ENCODE peak calls at places on chromosome 20, in five cellular contexts. H is uterus, B is heart left ventricle, Y is AG04449, E is retinal pigment epithelial cell. K is an unnamed sample.

GRCh38 chr20:44034965-44035635 is 120.4 kb downstream of the TOX2 start:
- DNase-seq in H (no peak), B (no peak), Y (no peak), E (no peak), K (no peak)

GRCh38 chr20:61494763-61495595 is 242.9 kb downstream of the CDH4 start:
- DNase-seq in H (no peak), B (no peak), Y (no peak), E (no peak), K (no peak)

GRCh38 chr20:50303573-50304500 is 113.2 kb downstream of the CEBPB start:
- DNase-seq in H (peak), B (peak), Y (no peak), E (no peak), K (no peak)

GRCh38 chr20:21513881-21514540 is at the start of gene NKX2-2:
- DNase-seq in H (no peak), B (no peak), Y (no peak), E (no peak), K (no peak)

GRCh38 chr20:48502016-48502415 is 325.8 kb downstream of the PREX1 start:
- DNase-seq in H (no peak), B (no peak), Y (no peak), E (no peak), K (no peak)

GRCh38 chr20:16580127-16580526 is 6.9 kb upstream of the KIF16B start:
- DNase-seq in H (no peak), B (peak), Y (peak), E (peak), K (peak)

GRCh38 chr20:40741507-40742106 is 52.6 kb upstream of the MAFB start:
- DNase-seq in H (no peak), B (peak), Y (no peak), E (no peak), K (no peak)

GRCh38 chr20:53157443-53158408 is 185.6 kb downstream of the TSHZ2 start:
- DNase-seq in H (no peak), B (peak), Y (no peak), E (no peak), K (no peak)

GRCh38 chr20:38975539-38976120 is 13.5 kb downstream of the DHX35 start:
- DNase-seq in H (no peak), B (no peak), Y (no peak), E (no peak), K (no peak)

GRCh38 chr20:36573798-36574277 is 441 bp downstream of the TGIF2 start:
- DNase-seq in H (peak), B (peak), Y (no peak), E (no peak), K (no peak)

GRCh38 chr20:49385471-49385870 is 97.0 kb downstream of the KCNB1 start:
- DNase-seq in H (no peak), B (no peak), Y (no peak), E (no peak), K (no peak)

GRCh38 chr20:8633366-8633765 is 435.5 kb upstream of the PLCB4 start:
- DNase-seq in H (no peak), B (no peak), Y (no peak), E (no peak), K (no peak)

GRCh38 chr20:62496525-62497218 is 20.9 kb upstream of the GATA5 start:
- DNase-seq in H (no peak), B (no peak), Y (no peak), E (no peak), K (no peak)

GRCh38 chr20:41418739-41419293 is 52.2 kb upstream of the EMILIN3 start:
- DNase-seq in H (no peak), B (peak), Y (no peak), E (no peak), K (no peak)

GRCh38 chr20:51584116-51584515 is 41.6 kb upstream of the NFATC2 start:
- DNase-seq in H (no peak), B (no peak), Y (no peak), E (no peak), K (no peak)

DNA sequence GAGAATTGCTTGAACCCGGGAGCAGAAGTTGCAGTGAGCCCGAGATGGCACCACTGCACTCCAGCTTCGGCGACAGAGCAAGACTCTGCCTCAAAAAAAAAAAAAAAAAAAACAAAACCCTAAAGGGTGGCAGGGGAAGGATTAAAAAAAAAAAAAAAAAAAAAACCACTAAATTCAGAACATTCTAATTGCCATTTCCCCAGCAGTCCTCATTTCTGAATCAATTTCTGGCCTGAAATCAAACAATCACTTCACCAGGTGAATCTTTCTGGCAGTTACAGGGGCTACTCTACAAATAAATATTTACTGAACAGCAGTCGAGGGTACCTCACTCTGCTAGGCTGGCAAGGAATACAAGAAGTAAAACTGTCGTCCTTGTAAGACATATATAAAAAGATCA is 1.2 kb downstream of the UQCC1 start:
- DNase-seq in H (no peak), B (no peak), Y (no peak), E (no peak), K (no peak)
- H3K4me3 ChIP-seq in H (peak), B (peak), Y (peak), E (peak), K (no peak)

DNA sequence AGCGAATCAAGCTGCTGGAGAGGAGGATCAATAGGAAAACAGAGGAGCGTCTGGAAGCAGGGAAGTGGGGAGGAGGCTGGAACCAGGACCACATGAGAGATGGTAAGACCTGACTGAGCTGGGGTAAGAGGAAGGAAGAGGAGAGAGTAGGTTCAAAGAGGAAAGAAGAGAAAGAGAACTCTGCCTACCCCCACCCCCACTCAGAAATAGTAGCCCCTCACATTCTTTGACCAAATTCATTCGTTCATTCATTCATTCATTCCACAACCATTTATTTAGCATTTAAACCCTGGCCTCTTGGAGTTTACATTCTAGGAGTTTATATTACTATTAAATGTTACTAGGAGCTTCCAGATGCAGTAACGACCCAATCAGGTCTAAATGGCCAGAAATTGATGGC is 15.8 kb upstream of the HCK start:
- DNase-seq in H (no peak), B (no peak), Y (no peak), E (no peak), K (no peak)
- H3K4me3 ChIP-seq in H (no peak), B (no peak), Y (no peak), E (no peak), K (no peak)

GRCh38 chr20:19888269-19888669 is 128.9 kb upstream of the NAA20 start:
- DNase-seq in H (no peak), B (peak), Y (no peak), E (no peak), K (no peak)

GRCh38 chr20:19887566-19888268 is 129.4 kb upstream of the NAA20 start:
- DNase-seq in H (no peak), B (no peak), Y (no peak), E (no peak), K (no peak)

GRCh38 chr20:19886666-19887288 is 128.7 kb downstream of the RIN2 start:
- DNase-seq in H (no peak), B (no peak), Y (no peak), E (no peak), K (no peak)

GRCh38 chr20:19890358-19891117 is 126.6 kb upstream of the NAA20 start:
- DNase-seq in H (no peak), B (no peak), Y (no peak), E (no peak), K (no peak)

GRCh38 chr20:19889011-19889953 is 127.9 kb upstream of the NAA20 start:
- DNase-seq in H (peak), B (peak), Y (no peak), E (no peak), K (peak)
- H3K4me3 ChIP-seq in H (peak), B (peak), Y (peak), E (peak), K (no peak)

GRCh38 chr20:1817577-1818211 is 77.5 kb upstream of the SIRPA start:
- DNase-seq in H (no peak), B (no peak), Y (no peak), E (no peak), K (no peak)

GRCh38 chr20:1816384-1817381 is 78.5 kb upstream of the SIRPA start:
- DNase-seq in H (no peak), B (peak), Y (peak), E (no peak), K (no peak)

GRCh38 chr20:1813101-1813529 is 82.1 kb upstream of the SIRPA start:
- DNase-seq in H (peak), B (peak), Y (peak), E (peak), K (no peak)

GRCh38 chr20:1813674-1814635 is 81.3 kb upstream of the SIRPA start:
- DNase-seq in H (no peak), B (no peak), Y (no peak), E (no peak), K (no peak)

GRCh38 chr20:1815502-1816085 is 79.6 kb upstream of the SIRPA start:
- DNase-seq in H (no peak), B (no peak), Y (no peak), E (no peak), K (no peak)
- H3K4me3 ChIP-seq in H (no peak), B (no peak), Y (no peak), E (no peak), K (no peak)

GRCh38 chr20:63522091-63522868 is 1.7 kb downstream of the PPDPF start:
- DNase-seq in H (no peak), B (peak), Y (no peak), E (no peak), K (no peak)
- H3K4me3 ChIP-seq in H (peak), B (no peak), Y (peak), E (peak), K (peak)

K was measured in kidney epithelial cell.